ENCODE peak calls at places on chromosomes 1 and 21, in ten cellular contexts. One of them, this sample, is unnamed.
A peak's percentile ranks its signal among the peaks of the same experiment; 100 is the strongest.

GRCh38 chr1:116128669-116129068 is 17.5 kb downstream of the MAB21L3 start:
- DNase-seq in IMR-90: no peak
- DNase-seq in lower lobe of right lung: no peak
- DNase-seq in RWPE1: no peak
- DNase-seq in MCF 10A: no peak
- DNase-seq in Panc1: no peak
- DNase-seq in progenitor cell of endocrine pancreas: no peak
- DNase-seq in cardiac fibroblast: no peak
- DNase-seq in esophagus squamous epithelium: no peak
- DNase-seq in tibial nerve: no peak
- DNase-seq in this sample: no peak

GRCh38 chr1:78003882-78004718 is 639 bp upstream of the DNAJB4 start:
- DNase-seq in IMR-90: peak; percentile 83
- DNase-seq in lower lobe of right lung: no peak
- DNase-seq in RWPE1: peak; percentile 73
- DNase-seq in MCF 10A: peak; percentile 79
- DNase-seq in Panc1: peak; percentile 74
- DNase-seq in progenitor cell of endocrine pancreas: no peak
- DNase-seq in cardiac fibroblast: peak; percentile 80
- DNase-seq in esophagus squamous epithelium: no peak
- DNase-seq in tibial nerve: no peak
- DNase-seq in this sample: no peak

GRCh38 chr1:173867141-173867752 is 542 bp downstream of the GAS5 start:
- DNase-seq in IMR-90: no peak
- DNase-seq in lower lobe of right lung: no peak
- DNase-seq in RWPE1: no peak
- DNase-seq in MCF 10A: no peak
- DNase-seq in Panc1: no peak
- DNase-seq in progenitor cell of endocrine pancreas: no peak
- DNase-seq in cardiac fibroblast: no peak
- DNase-seq in esophagus squamous epithelium: no peak
- DNase-seq in tibial nerve: no peak
- DNase-seq in this sample: no peak

GRCh38 chr21:32089771-32090170 is 189.1 kb downstream of the MIS18A start:
- DNase-seq in IMR-90: no peak
- DNase-seq in lower lobe of right lung: no peak
- DNase-seq in RWPE1: no peak
- DNase-seq in MCF 10A: no peak
- DNase-seq in Panc1: no peak
- DNase-seq in progenitor cell of endocrine pancreas: no peak
- DNase-seq in cardiac fibroblast: no peak
- DNase-seq in esophagus squamous epithelium: no peak
- DNase-seq in tibial nerve: no peak
- DNase-seq in this sample: no peak

GRCh38 chr1:12196641-12197482 is 30.1 kb downstream of the TNFRSF1B start:
- DNase-seq in IMR-90: no peak
- DNase-seq in lower lobe of right lung: peak; percentile 82
- DNase-seq in RWPE1: no peak
- DNase-seq in MCF 10A: no peak
- DNase-seq in Panc1: no peak
- DNase-seq in progenitor cell of endocrine pancreas: no peak
- DNase-seq in cardiac fibroblast: no peak
- DNase-seq in esophagus squamous epithelium: no peak
- DNase-seq in tibial nerve: peak; percentile 35
- DNase-seq in this sample: no peak

GRCh38 chr1:206839857-206840256 is 25.6 kb upstream of the IL20 start:
- DNase-seq in IMR-90: peak; percentile 71
- DNase-seq in lower lobe of right lung: no peak
- DNase-seq in RWPE1: peak; percentile 66
- DNase-seq in MCF 10A: peak; percentile 81
- DNase-seq in Panc1: no peak
- DNase-seq in progenitor cell of endocrine pancreas: no peak
- DNase-seq in cardiac fibroblast: peak; percentile 66
- DNase-seq in esophagus squamous epithelium: no peak
- DNase-seq in tibial nerve: no peak
- DNase-seq in this sample: no peak

GRCh38 chr1:225442156-225442555 is 14.3 kb upstream of the LBR start:
- DNase-seq in IMR-90: no peak
- DNase-seq in lower lobe of right lung: no peak
- DNase-seq in RWPE1: no peak
- DNase-seq in MCF 10A: no peak
- DNase-seq in Panc1: no peak
- DNase-seq in progenitor cell of endocrine pancreas: no peak
- DNase-seq in cardiac fibroblast: no peak
- DNase-seq in esophagus squamous epithelium: no peak
- DNase-seq in tibial nerve: no peak
- DNase-seq in this sample: no peak

GRCh38 chr21:32185103-32185502 is 93.7 kb downstream of the MIS18A start:
- DNase-seq in IMR-90: no peak
- DNase-seq in lower lobe of right lung: no peak
- DNase-seq in RWPE1: no peak
- DNase-seq in MCF 10A: no peak
- DNase-seq in Panc1: no peak
- DNase-seq in progenitor cell of endocrine pancreas: no peak
- DNase-seq in cardiac fibroblast: no peak
- DNase-seq in esophagus squamous epithelium: no peak
- DNase-seq in tibial nerve: no peak
- DNase-seq in this sample: no peak

GRCh38 chr1:153984125-153984899 is 1.8 kb downstream of the RAB13 start:
- DNase-seq in IMR-90: no peak
- DNase-seq in lower lobe of right lung: no peak
- DNase-seq in RWPE1: no peak
- DNase-seq in MCF 10A: no peak
- DNase-seq in Panc1: no peak
- DNase-seq in progenitor cell of endocrine pancreas: no peak
- DNase-seq in cardiac fibroblast: no peak
- DNase-seq in esophagus squamous epithelium: no peak
- DNase-seq in tibial nerve: no peak
- DNase-seq in this sample: no peak

GRCh38 chr1:64031191-64031590 is 172.2 kb upstream of the UBE2U start:
- DNase-seq in IMR-90: peak; percentile 40
- DNase-seq in lower lobe of right lung: no peak
- DNase-seq in RWPE1: no peak
- DNase-seq in MCF 10A: no peak
- DNase-seq in Panc1: no peak
- DNase-seq in progenitor cell of endocrine pancreas: no peak
- DNase-seq in cardiac fibroblast: peak; percentile 73
- DNase-seq in esophagus squamous epithelium: no peak
- DNase-seq in tibial nerve: no peak
- DNase-seq in this sample: no peak

GRCh38 chr1:196516373-196516772 is 91.9 kb downstream of the KCNT2 start:
- DNase-seq in IMR-90: no peak
- DNase-seq in lower lobe of right lung: no peak
- DNase-seq in RWPE1: no peak
- DNase-seq in MCF 10A: no peak
- DNase-seq in Panc1: no peak
- DNase-seq in progenitor cell of endocrine pancreas: no peak
- DNase-seq in cardiac fibroblast: no peak
- DNase-seq in esophagus squamous epithelium: no peak
- DNase-seq in tibial nerve: no peak
- DNase-seq in this sample: no peak

GRCh38 chr21:42047821-42048613 is 23.1 kb upstream of the UMODL1 start:
- DNase-seq in IMR-90: peak; percentile 99
- DNase-seq in lower lobe of right lung: no peak
- DNase-seq in RWPE1: no peak
- DNase-seq in MCF 10A: no peak
- DNase-seq in Panc1: no peak
- DNase-seq in progenitor cell of endocrine pancreas: no peak
- DNase-seq in cardiac fibroblast: peak; percentile 94
- DNase-seq in esophagus squamous epithelium: no peak
- DNase-seq in tibial nerve: peak; percentile 20
- DNase-seq in this sample: no peak

GRCh38 chr1:205926213-205926612 is 17.0 kb downstream of the SLC26A9 start:
- DNase-seq in IMR-90: no peak
- DNase-seq in lower lobe of right lung: no peak
- DNase-seq in RWPE1: no peak
- DNase-seq in MCF 10A: no peak
- DNase-seq in Panc1: no peak
- DNase-seq in progenitor cell of endocrine pancreas: no peak
- DNase-seq in cardiac fibroblast: no peak
- DNase-seq in esophagus squamous epithelium: no peak
- DNase-seq in tibial nerve: no peak
- DNase-seq in this sample: no peak

GRCh38 chr1:41662061-41662655 is 177.7 kb upstream of the EDN2 start:
- DNase-seq in IMR-90: peak; percentile 83
- DNase-seq in lower lobe of right lung: peak; percentile 76
- DNase-seq in RWPE1: peak; percentile 63
- DNase-seq in MCF 10A: peak; percentile 51
- DNase-seq in Panc1: no peak
- DNase-seq in progenitor cell of endocrine pancreas: no peak
- DNase-seq in cardiac fibroblast: peak; percentile 75
- DNase-seq in esophagus squamous epithelium: no peak
- DNase-seq in tibial nerve: no peak
- DNase-seq in this sample: no peak

GRCh38 chr1:198564157-198564556 is 23.7 kb upstream of the ATP6V1G3 start:
- DNase-seq in IMR-90: no peak
- DNase-seq in lower lobe of right lung: no peak
- DNase-seq in RWPE1: no peak
- DNase-seq in MCF 10A: no peak
- DNase-seq in Panc1: no peak
- DNase-seq in progenitor cell of endocrine pancreas: no peak
- DNase-seq in cardiac fibroblast: no peak
- DNase-seq in esophagus squamous epithelium: no peak
- DNase-seq in tibial nerve: no peak
- DNase-seq in this sample: no peak
- TF ChIP-seq CTCF in IMR-90: no peak
- TF ChIP-seq CTCF in lower lobe of right lung: no peak
- TF ChIP-seq CTCF in RWPE1: no peak
- TF ChIP-seq CTCF in MCF 10A: no peak
- TF ChIP-seq CTCF in Panc1: no peak
- TF ChIP-seq CTCF in progenitor cell of endocrine pancreas: no peak
- TF ChIP-seq CTCF in cardiac fibroblast: no peak
- TF ChIP-seq CTCF in esophagus squamous epithelium: no peak
- TF ChIP-seq CTCF in tibial nerve: no peak
- TF ChIP-seq CTCF in this sample: no peak

DNA sequence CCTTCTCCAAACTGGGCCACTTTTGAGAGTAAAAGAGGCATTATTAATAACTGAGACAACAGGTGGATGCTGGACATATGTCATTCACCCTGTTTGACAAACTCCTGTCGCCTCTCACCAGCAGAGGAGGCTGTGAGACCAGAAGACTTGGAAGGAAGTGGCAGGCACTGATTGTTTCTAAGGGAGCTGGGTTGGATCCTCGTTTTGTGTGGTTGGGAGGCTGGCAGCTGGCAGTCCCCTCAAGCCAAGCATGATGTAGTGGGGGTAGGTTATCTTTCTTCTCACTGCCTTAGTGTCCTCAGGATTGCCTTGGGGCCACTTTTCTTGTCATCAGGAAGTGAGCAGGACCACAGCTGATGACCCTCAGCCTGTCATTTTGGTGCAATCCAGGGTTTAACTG is 86.5 kb upstream of the KCNJ15 start:
- DNase-seq in IMR-90: peak; percentile 12
- DNase-seq in lower lobe of right lung: peak; percentile 56
- DNase-seq in RWPE1: peak; percentile 27
- DNase-seq in MCF 10A: peak; percentile 68
- DNase-seq in Panc1: no peak
- DNase-seq in progenitor cell of endocrine pancreas: no peak
- DNase-seq in cardiac fibroblast: peak; percentile 59
- DNase-seq in esophagus squamous epithelium: no peak
- DNase-seq in tibial nerve: no peak
- DNase-seq in this sample: no peak
- TF ChIP-seq CTCF in IMR-90: peak; percentile 44
- TF ChIP-seq CTCF in lower lobe of right lung: peak; percentile 58
- TF ChIP-seq CTCF in RWPE1: peak; percentile 31
- TF ChIP-seq CTCF in MCF 10A: peak; percentile 38
- TF ChIP-seq CTCF in Panc1: peak; percentile 55
- TF ChIP-seq CTCF in progenitor cell of endocrine pancreas: peak; percentile 30
- TF ChIP-seq CTCF in cardiac fibroblast: peak; percentile 65
- TF ChIP-seq CTCF in esophagus squamous epithelium: peak; percentile 50
- TF ChIP-seq CTCF in tibial nerve: no peak
- TF ChIP-seq CTCF in this sample: no peak

DNA sequence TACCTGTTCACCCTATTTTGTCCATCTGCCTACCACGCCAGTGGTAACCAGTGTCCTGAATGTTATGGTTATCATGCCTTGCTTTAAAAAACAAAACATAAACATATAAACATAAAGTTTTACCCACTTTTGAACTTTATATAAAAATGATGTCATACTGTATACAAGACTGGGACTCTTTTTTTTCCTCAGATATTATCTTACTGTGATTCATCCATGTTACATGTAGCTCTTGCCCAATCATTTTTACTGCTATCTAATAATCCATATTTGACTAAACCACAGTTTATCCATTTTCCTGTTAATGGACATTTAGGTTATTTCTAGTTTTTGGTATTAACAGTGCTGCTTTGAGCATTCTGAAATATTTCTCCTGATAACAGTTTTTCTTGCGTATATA is 78.8 kb downstream of the GPR161 start:
- DNase-seq in IMR-90: peak; percentile 63
- DNase-seq in lower lobe of right lung: no peak
- DNase-seq in RWPE1: no peak
- DNase-seq in MCF 10A: no peak
- DNase-seq in Panc1: no peak
- DNase-seq in progenitor cell of endocrine pancreas: no peak
- DNase-seq in cardiac fibroblast: peak; percentile 48
- DNase-seq in esophagus squamous epithelium: no peak
- DNase-seq in tibial nerve: no peak
- DNase-seq in this sample: no peak
- TF ChIP-seq CTCF in IMR-90: no peak
- TF ChIP-seq CTCF in lower lobe of right lung: no peak
- TF ChIP-seq CTCF in RWPE1: no peak
- TF ChIP-seq CTCF in MCF 10A: no peak
- TF ChIP-seq CTCF in Panc1: no peak
- TF ChIP-seq CTCF in progenitor cell of endocrine pancreas: no peak
- TF ChIP-seq CTCF in cardiac fibroblast: no peak
- TF ChIP-seq CTCF in esophagus squamous epithelium: no peak
- TF ChIP-seq CTCF in tibial nerve: no peak
- TF ChIP-seq CTCF in this sample: no peak

DNA sequence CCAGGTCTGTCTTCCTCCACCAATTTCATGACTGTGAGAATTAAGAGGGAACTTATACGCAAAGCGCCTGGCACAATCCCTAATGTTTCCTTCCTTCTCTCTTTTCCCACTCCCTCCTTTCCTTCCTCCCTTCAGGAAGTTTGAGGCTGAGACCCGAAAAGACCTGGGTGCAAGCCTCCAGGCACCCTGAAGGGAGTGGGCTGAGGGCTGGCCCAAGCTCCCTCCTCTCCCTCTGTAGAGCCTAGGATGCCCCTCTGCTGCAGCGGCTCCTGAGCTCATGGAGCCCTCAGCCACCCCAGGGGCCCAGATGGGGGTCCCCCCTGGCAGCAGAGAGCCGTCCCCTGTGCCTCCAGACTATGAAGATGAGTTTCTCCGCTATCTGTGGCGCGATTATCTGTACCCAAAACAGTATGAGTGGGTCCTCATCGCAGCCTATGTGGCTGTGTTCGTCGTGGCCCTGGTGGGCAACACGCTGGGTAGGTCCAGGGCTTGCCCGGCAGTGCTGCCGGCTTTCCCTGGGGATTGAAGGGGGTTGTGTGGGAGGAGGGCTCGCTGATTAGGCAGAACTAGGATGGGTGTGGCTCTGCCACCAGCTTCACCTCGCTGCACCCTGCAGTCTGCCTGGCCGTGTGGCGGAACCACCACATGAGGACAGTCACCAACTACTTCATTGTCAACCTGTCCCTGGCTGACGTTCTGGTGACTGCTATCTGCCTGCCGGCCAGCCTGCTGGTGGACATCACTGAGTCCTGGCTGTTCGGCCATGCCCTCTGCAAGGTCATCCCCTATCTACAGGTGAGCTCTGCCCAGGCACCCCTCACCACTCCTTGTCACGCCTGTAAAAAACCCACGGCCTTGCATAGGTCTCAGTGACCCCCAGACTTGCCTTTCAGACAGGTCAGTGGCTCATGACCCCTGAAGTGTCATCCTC is 1.7 kb downstream of the HCRTR1 start:
- DNase-seq in IMR-90: no peak
- DNase-seq in lower lobe of right lung: no peak
- DNase-seq in RWPE1: no peak
- DNase-seq in MCF 10A: no peak
- DNase-seq in Panc1: no peak
- DNase-seq in progenitor cell of endocrine pancreas: no peak
- DNase-seq in cardiac fibroblast: no peak
- DNase-seq in esophagus squamous epithelium: no peak
- DNase-seq in tibial nerve: no peak
- DNase-seq in this sample: no peak
- TF ChIP-seq CTCF in IMR-90: no peak
- TF ChIP-seq CTCF in lower lobe of right lung: no peak
- TF ChIP-seq CTCF in RWPE1: no peak
- TF ChIP-seq CTCF in MCF 10A: no peak
- TF ChIP-seq CTCF in Panc1: no peak
- TF ChIP-seq CTCF in progenitor cell of endocrine pancreas: no peak
- TF ChIP-seq CTCF in cardiac fibroblast: no peak
- TF ChIP-seq CTCF in esophagus squamous epithelium: no peak
- TF ChIP-seq CTCF in tibial nerve: no peak
- TF ChIP-seq CTCF in this sample: no peak